ENCODE peak calls at places on chromosomes 5 and 9, in seven cellular contexts. One of them, this sample, is unnamed.

GRCh38 chr9:34519321-34520020 is 3.3 kb downstream of the ENHO start:
- DNase-seq in neural crest cell: no peak
- DNase-seq in HTR-8/SVneo: no peak
- DNase-seq in cardiac fibroblast: no peak
- DNase-seq in left cardiac atrium: no peak
- DNase-seq in stimulated activated CD4-positive, alpha-beta T cell treated with anti-CD3 and anti-CD28 coated beads, Interleukin-15, amount 100 ng/mL, for 1 hour: no peak
- DNase-seq in renal cortical epithelial cell: no peak
- DNase-seq in this sample: no peak

GRCh38 chr5:75667586-75667985 is 49.7 kb downstream of the POC5 start:
- DNase-seq in neural crest cell: no peak
- DNase-seq in HTR-8/SVneo: no peak
- DNase-seq in cardiac fibroblast: no peak
- DNase-seq in left cardiac atrium: no peak
- DNase-seq in stimulated activated CD4-positive, alpha-beta T cell treated with anti-CD3 and anti-CD28 coated beads, Interleukin-15, amount 100 ng/mL, for 1 hour: no peak
- DNase-seq in renal cortical epithelial cell: no peak
- DNase-seq in this sample: no peak

GRCh38 chr9:131609116-131609830 is 64.0 kb downstream of the PRRT1B start:
- DNase-seq in neural crest cell: no peak
- DNase-seq in HTR-8/SVneo: peak
- DNase-seq in cardiac fibroblast: peak
- DNase-seq in left cardiac atrium: peak
- DNase-seq in stimulated activated CD4-positive, alpha-beta T cell treated with anti-CD3 and anti-CD28 coated beads, Interleukin-15, amount 100 ng/mL, for 1 hour: no peak
- DNase-seq in renal cortical epithelial cell: peak
- DNase-seq in this sample: no peak

GRCh38 chr9:121984726-121985402 is 108.2 kb downstream of the TTLL11 start:
- DNase-seq in neural crest cell: no peak
- DNase-seq in HTR-8/SVneo: no peak
- DNase-seq in cardiac fibroblast: peak
- DNase-seq in left cardiac atrium: peak
- DNase-seq in stimulated activated CD4-positive, alpha-beta T cell treated with anti-CD3 and anti-CD28 coated beads, Interleukin-15, amount 100 ng/mL, for 1 hour: no peak
- DNase-seq in renal cortical epithelial cell: peak
- DNase-seq in this sample: no peak

GRCh38 chr5:3954633-3955032 is 359.0 kb downstream of the IRX1 start:
- DNase-seq in neural crest cell: no peak
- DNase-seq in HTR-8/SVneo: no peak
- DNase-seq in cardiac fibroblast: no peak
- DNase-seq in left cardiac atrium: no peak
- DNase-seq in stimulated activated CD4-positive, alpha-beta T cell treated with anti-CD3 and anti-CD28 coated beads, Interleukin-15, amount 100 ng/mL, for 1 hour: no peak
- DNase-seq in renal cortical epithelial cell: no peak
- DNase-seq in this sample: no peak

GRCh38 chr5:75051217-75051751 is 1.1 kb downstream of the GCNT4 start:
- DNase-seq in neural crest cell: no peak
- DNase-seq in HTR-8/SVneo: no peak
- DNase-seq in cardiac fibroblast: peak
- DNase-seq in left cardiac atrium: no peak
- DNase-seq in stimulated activated CD4-positive, alpha-beta T cell treated with anti-CD3 and anti-CD28 coated beads, Interleukin-15, amount 100 ng/mL, for 1 hour: no peak
- DNase-seq in renal cortical epithelial cell: no peak
- DNase-seq in this sample: no peak

GRCh38 chr9:35002623-35003022 is 13.1 kb downstream of the DNAJB5 start:
- DNase-seq in neural crest cell: no peak
- DNase-seq in HTR-8/SVneo: no peak
- DNase-seq in cardiac fibroblast: no peak
- DNase-seq in left cardiac atrium: no peak
- DNase-seq in stimulated activated CD4-positive, alpha-beta T cell treated with anti-CD3 and anti-CD28 coated beads, Interleukin-15, amount 100 ng/mL, for 1 hour: no peak
- DNase-seq in renal cortical epithelial cell: no peak
- DNase-seq in this sample: no peak

GRCh38 chr9:36074870-36075532 is 38.3 kb downstream of the RECK start:
- DNase-seq in neural crest cell: no peak
- DNase-seq in HTR-8/SVneo: no peak
- DNase-seq in cardiac fibroblast: peak
- DNase-seq in left cardiac atrium: peak
- DNase-seq in stimulated activated CD4-positive, alpha-beta T cell treated with anti-CD3 and anti-CD28 coated beads, Interleukin-15, amount 100 ng/mL, for 1 hour: no peak
- DNase-seq in renal cortical epithelial cell: peak
- DNase-seq in this sample: no peak

GRCh38 chr5:142287096-142287972 is 37.5 kb downstream of the SPRY4 start:
- DNase-seq in neural crest cell: no peak
- DNase-seq in HTR-8/SVneo: no peak
- DNase-seq in cardiac fibroblast: no peak
- DNase-seq in left cardiac atrium: no peak
- DNase-seq in stimulated activated CD4-positive, alpha-beta T cell treated with anti-CD3 and anti-CD28 coated beads, Interleukin-15, amount 100 ng/mL, for 1 hour: no peak
- DNase-seq in renal cortical epithelial cell: no peak
- DNase-seq in this sample: no peak

GRCh38 chr9:93585695-93586094 is 9.3 kb downstream of the PHF2 start:
- DNase-seq in neural crest cell: no peak
- DNase-seq in HTR-8/SVneo: no peak
- DNase-seq in cardiac fibroblast: no peak
- DNase-seq in left cardiac atrium: no peak
- DNase-seq in stimulated activated CD4-positive, alpha-beta T cell treated with anti-CD3 and anti-CD28 coated beads, Interleukin-15, amount 100 ng/mL, for 1 hour: no peak
- DNase-seq in renal cortical epithelial cell: no peak
- DNase-seq in this sample: no peak

GRCh38 chr5:112146323-112146848 is 272.7 kb downstream of the EPB41L4A start:
- DNase-seq in neural crest cell: no peak
- DNase-seq in HTR-8/SVneo: no peak
- DNase-seq in cardiac fibroblast: peak
- DNase-seq in left cardiac atrium: no peak
- DNase-seq in stimulated activated CD4-positive, alpha-beta T cell treated with anti-CD3 and anti-CD28 coated beads, Interleukin-15, amount 100 ng/mL, for 1 hour: no peak
- DNase-seq in renal cortical epithelial cell: peak
- DNase-seq in this sample: no peak

GRCh38 chr9:90801175-90801506 is 478 bp upstream of the SYK start:
- DNase-seq in neural crest cell: no peak
- DNase-seq in HTR-8/SVneo: no peak
- DNase-seq in cardiac fibroblast: no peak
- DNase-seq in left cardiac atrium: no peak
- DNase-seq in stimulated activated CD4-positive, alpha-beta T cell treated with anti-CD3 and anti-CD28 coated beads, Interleukin-15, amount 100 ng/mL, for 1 hour: no peak
- DNase-seq in renal cortical epithelial cell: no peak
- DNase-seq in this sample: peak

GRCh38 chr9:123607987-123608565 is 252.1 kb downstream of the CRB2 start:
- DNase-seq in neural crest cell: no peak
- DNase-seq in HTR-8/SVneo: no peak
- DNase-seq in cardiac fibroblast: no peak
- DNase-seq in left cardiac atrium: no peak
- DNase-seq in stimulated activated CD4-positive, alpha-beta T cell treated with anti-CD3 and anti-CD28 coated beads, Interleukin-15, amount 100 ng/mL, for 1 hour: no peak
- DNase-seq in renal cortical epithelial cell: no peak
- DNase-seq in this sample: no peak

GRCh38 chr9:105251733-105252404 is 7.4 kb downstream of the SLC44A1 start:
- DNase-seq in neural crest cell: no peak
- DNase-seq in HTR-8/SVneo: no peak
- DNase-seq in cardiac fibroblast: no peak
- DNase-seq in left cardiac atrium: no peak
- DNase-seq in stimulated activated CD4-positive, alpha-beta T cell treated with anti-CD3 and anti-CD28 coated beads, Interleukin-15, amount 100 ng/mL, for 1 hour: no peak
- DNase-seq in renal cortical epithelial cell: no peak
- DNase-seq in this sample: no peak

GRCh38 chr5:1793966-1794895 is 5.4 kb downstream of the MRPL36 start:
- DNase-seq in neural crest cell: no peak
- DNase-seq in HTR-8/SVneo: peak
- DNase-seq in cardiac fibroblast: peak
- DNase-seq in left cardiac atrium: no peak
- DNase-seq in stimulated activated CD4-positive, alpha-beta T cell treated with anti-CD3 and anti-CD28 coated beads, Interleukin-15, amount 100 ng/mL, for 1 hour: no peak
- DNase-seq in renal cortical epithelial cell: peak
- DNase-seq in this sample: no peak

GRCh38 chr5:169874626-169875025 is 105.7 kb downstream of the INSYN2B start:
- DNase-seq in neural crest cell: no peak
- DNase-seq in HTR-8/SVneo: no peak
- DNase-seq in cardiac fibroblast: no peak
- DNase-seq in left cardiac atrium: no peak
- DNase-seq in stimulated activated CD4-positive, alpha-beta T cell treated with anti-CD3 and anti-CD28 coated beads, Interleukin-15, amount 100 ng/mL, for 1 hour: no peak
- DNase-seq in renal cortical epithelial cell: no peak
- DNase-seq in this sample: no peak

GRCh38 chr5:169945831-169946261 is 34.4 kb downstream of the INSYN2B start:
- DNase-seq in neural crest cell: peak
- DNase-seq in HTR-8/SVneo: peak
- DNase-seq in cardiac fibroblast: peak
- DNase-seq in left cardiac atrium: peak
- DNase-seq in stimulated activated CD4-positive, alpha-beta T cell treated with anti-CD3 and anti-CD28 coated beads, Interleukin-15, amount 100 ng/mL, for 1 hour: no peak
- DNase-seq in renal cortical epithelial cell: peak
- DNase-seq in this sample: no peak

GRCh38 chr9:129525781-129526180 is 95.1 kb downstream of the C9orf50 start:
- DNase-seq in neural crest cell: no peak
- DNase-seq in HTR-8/SVneo: no peak
- DNase-seq in cardiac fibroblast: no peak
- DNase-seq in left cardiac atrium: no peak
- DNase-seq in stimulated activated CD4-positive, alpha-beta T cell treated with anti-CD3 and anti-CD28 coated beads, Interleukin-15, amount 100 ng/mL, for 1 hour: no peak
- DNase-seq in renal cortical epithelial cell: no peak
- DNase-seq in this sample: no peak

GRCh38 chr5:175718401-175719108 is 60.7 kb downstream of the HRH2 start:
- DNase-seq in neural crest cell: peak
- DNase-seq in HTR-8/SVneo: peak
- DNase-seq in cardiac fibroblast: peak
- DNase-seq in left cardiac atrium: peak
- DNase-seq in stimulated activated CD4-positive, alpha-beta T cell treated with anti-CD3 and anti-CD28 coated beads, Interleukin-15, amount 100 ng/mL, for 1 hour: peak
- DNase-seq in renal cortical epithelial cell: no peak
- DNase-seq in this sample: peak

GRCh38 chr9:6068983-6069382 is 53.6 kb upstream of the RANBP6 start:
- DNase-seq in neural crest cell: no peak
- DNase-seq in HTR-8/SVneo: no peak
- DNase-seq in cardiac fibroblast: no peak
- DNase-seq in left cardiac atrium: no peak
- DNase-seq in stimulated activated CD4-positive, alpha-beta T cell treated with anti-CD3 and anti-CD28 coated beads, Interleukin-15, amount 100 ng/mL, for 1 hour: no peak
- DNase-seq in renal cortical epithelial cell: peak
- DNase-seq in this sample: no peak

GRCh38 chr5:15241216-15241821 is 258.7 kb upstream of the FBXL7 start:
- DNase-seq in neural crest cell: no peak
- DNase-seq in HTR-8/SVneo: no peak
- DNase-seq in cardiac fibroblast: peak
- DNase-seq in left cardiac atrium: no peak
- DNase-seq in stimulated activated CD4-positive, alpha-beta T cell treated with anti-CD3 and anti-CD28 coated beads, Interleukin-15, amount 100 ng/mL, for 1 hour: no peak
- DNase-seq in renal cortical epithelial cell: no peak
- DNase-seq in this sample: no peak

GRCh38 chr5:74560245-74560644 is 80.3 kb downstream of the ENC1 start:
- DNase-seq in neural crest cell: no peak
- DNase-seq in HTR-8/SVneo: no peak
- DNase-seq in cardiac fibroblast: no peak
- DNase-seq in left cardiac atrium: no peak
- DNase-seq in stimulated activated CD4-positive, alpha-beta T cell treated with anti-CD3 and anti-CD28 coated beads, Interleukin-15, amount 100 ng/mL, for 1 hour: no peak
- DNase-seq in renal cortical epithelial cell: no peak
- DNase-seq in this sample: no peak

GRCh38 chr9:136059321-136059791 is 35.7 kb downstream of the NACC2 start:
- DNase-seq in neural crest cell: no peak
- DNase-seq in HTR-8/SVneo: no peak
- DNase-seq in cardiac fibroblast: no peak
- DNase-seq in left cardiac atrium: no peak
- DNase-seq in stimulated activated CD4-positive, alpha-beta T cell treated with anti-CD3 and anti-CD28 coated beads, Interleukin-15, amount 100 ng/mL, for 1 hour: no peak
- DNase-seq in renal cortical epithelial cell: no peak
- DNase-seq in this sample: no peak

GRCh38 chr5:95087819-95088317 is 197.0 kb downstream of the MCTP1 start:
- DNase-seq in neural crest cell: no peak
- DNase-seq in HTR-8/SVneo: no peak
- DNase-seq in cardiac fibroblast: peak
- DNase-seq in left cardiac atrium: peak
- DNase-seq in stimulated activated CD4-positive, alpha-beta T cell treated with anti-CD3 and anti-CD28 coated beads, Interleukin-15, amount 100 ng/mL, for 1 hour: no peak
- DNase-seq in renal cortical epithelial cell: peak
- DNase-seq in this sample: no peak

GRCh38 chr5:133777951-133778350 is 165.6 kb upstream of the FSTL4 start:
- DNase-seq in neural crest cell: no peak
- DNase-seq in HTR-8/SVneo: no peak
- DNase-seq in cardiac fibroblast: no peak
- DNase-seq in left cardiac atrium: no peak
- DNase-seq in stimulated activated CD4-positive, alpha-beta T cell treated with anti-CD3 and anti-CD28 coated beads, Interleukin-15, amount 100 ng/mL, for 1 hour: no peak
- DNase-seq in renal cortical epithelial cell: no peak
- DNase-seq in this sample: no peak

GRCh38 chr9:10613413-10613812 is 611 bp upstream of the PTPRD start:
- DNase-seq in neural crest cell: no peak
- DNase-seq in HTR-8/SVneo: no peak
- DNase-seq in cardiac fibroblast: no peak
- DNase-seq in left cardiac atrium: no peak
- DNase-seq in stimulated activated CD4-positive, alpha-beta T cell treated with anti-CD3 and anti-CD28 coated beads, Interleukin-15, amount 100 ng/mL, for 1 hour: no peak
- DNase-seq in renal cortical epithelial cell: no peak
- DNase-seq in this sample: no peak

GRCh38 chr5:171405615-171406014 is 13.8 kb upstream of the FGF18 start:
- DNase-seq in neural crest cell: no peak
- DNase-seq in HTR-8/SVneo: no peak
- DNase-seq in cardiac fibroblast: peak
- DNase-seq in left cardiac atrium: no peak
- DNase-seq in stimulated activated CD4-positive, alpha-beta T cell treated with anti-CD3 and anti-CD28 coated beads, Interleukin-15, amount 100 ng/mL, for 1 hour: no peak
- DNase-seq in renal cortical epithelial cell: peak
- DNase-seq in this sample: no peak

GRCh38 chr5:1511651-1512540 is 11.9 kb downstream of the LPCAT1 start:
- DNase-seq in neural crest cell: no peak
- DNase-seq in HTR-8/SVneo: peak
- DNase-seq in cardiac fibroblast: peak
- DNase-seq in left cardiac atrium: peak
- DNase-seq in stimulated activated CD4-positive, alpha-beta T cell treated with anti-CD3 and anti-CD28 coated beads, Interleukin-15, amount 100 ng/mL, for 1 hour: peak
- DNase-seq in renal cortical epithelial cell: peak
- DNase-seq in this sample: no peak

GRCh38 chr5:87410941-87411340 is 1.8 kb downstream of the CCNH start:
- DNase-seq in neural crest cell: no peak
- DNase-seq in HTR-8/SVneo: no peak
- DNase-seq in cardiac fibroblast: peak
- DNase-seq in left cardiac atrium: no peak
- DNase-seq in stimulated activated CD4-positive, alpha-beta T cell treated with anti-CD3 and anti-CD28 coated beads, Interleukin-15, amount 100 ng/mL, for 1 hour: no peak
- DNase-seq in renal cortical epithelial cell: peak
- DNase-seq in this sample: no peak

GRCh38 chr9:91255327-91255726 is 106.4 kb downstream of the AUH start:
- DNase-seq in neural crest cell: no peak
- DNase-seq in HTR-8/SVneo: no peak
- DNase-seq in cardiac fibroblast: no peak
- DNase-seq in left cardiac atrium: no peak
- DNase-seq in stimulated activated CD4-positive, alpha-beta T cell treated with anti-CD3 and anti-CD28 coated beads, Interleukin-15, amount 100 ng/mL, for 1 hour: no peak
- DNase-seq in renal cortical epithelial cell: no peak
- DNase-seq in this sample: no peak

GRCh38 chr5:129398279-129398678 is 61.8 kb upstream of the ADAMTS19 start:
- DNase-seq in neural crest cell: no peak
- DNase-seq in HTR-8/SVneo: no peak
- DNase-seq in cardiac fibroblast: no peak
- DNase-seq in left cardiac atrium: no peak
- DNase-seq in stimulated activated CD4-positive, alpha-beta T cell treated with anti-CD3 and anti-CD28 coated beads, Interleukin-15, amount 100 ng/mL, for 1 hour: no peak
- DNase-seq in renal cortical epithelial cell: no peak
- DNase-seq in this sample: no peak

GRCh38 chr9:97559111-97559514 is 57.6 kb downstream of the TMOD1 start:
- DNase-seq in neural crest cell: no peak
- DNase-seq in HTR-8/SVneo: no peak
- DNase-seq in cardiac fibroblast: no peak
- DNase-seq in left cardiac atrium: no peak
- DNase-seq in stimulated activated CD4-positive, alpha-beta T cell treated with anti-CD3 and anti-CD28 coated beads, Interleukin-15, amount 100 ng/mL, for 1 hour: no peak
- DNase-seq in renal cortical epithelial cell: peak
- DNase-seq in this sample: no peak

GRCh38 chr5:10355071-10355889 is 1.8 kb downstream of the MARCHF6 start:
- DNase-seq in neural crest cell: no peak
- DNase-seq in HTR-8/SVneo: no peak
- DNase-seq in cardiac fibroblast: peak
- DNase-seq in left cardiac atrium: no peak
- DNase-seq in stimulated activated CD4-positive, alpha-beta T cell treated with anti-CD3 and anti-CD28 coated beads, Interleukin-15, amount 100 ng/mL, for 1 hour: no peak
- DNase-seq in renal cortical epithelial cell: no peak
- DNase-seq in this sample: no peak

GRCh38 chr5:165201364-165202143 is 1696.1 kb downstream of the MAT2B start:
- DNase-seq in neural crest cell: no peak
- DNase-seq in HTR-8/SVneo: no peak
- DNase-seq in cardiac fibroblast: no peak
- DNase-seq in left cardiac atrium: no peak
- DNase-seq in stimulated activated CD4-positive, alpha-beta T cell treated with anti-CD3 and anti-CD28 coated beads, Interleukin-15, amount 100 ng/mL, for 1 hour: no peak
- DNase-seq in renal cortical epithelial cell: peak
- DNase-seq in this sample: no peak

GRCh38 chr9:124652203-124652992 is 118.7 kb downstream of the NR6A1 start:
- DNase-seq in neural crest cell: no peak
- DNase-seq in HTR-8/SVneo: peak
- DNase-seq in cardiac fibroblast: peak
- DNase-seq in left cardiac atrium: no peak
- DNase-seq in stimulated activated CD4-positive, alpha-beta T cell treated with anti-CD3 and anti-CD28 coated beads, Interleukin-15, amount 100 ng/mL, for 1 hour: no peak
- DNase-seq in renal cortical epithelial cell: peak
- DNase-seq in this sample: no peak

GRCh38 chr5:174329738-174330137 is 284.2 kb downstream of the NSG2 start:
- DNase-seq in neural crest cell: no peak
- DNase-seq in HTR-8/SVneo: no peak
- DNase-seq in cardiac fibroblast: no peak
- DNase-seq in left cardiac atrium: no peak
- DNase-seq in stimulated activated CD4-positive, alpha-beta T cell treated with anti-CD3 and anti-CD28 coated beads, Interleukin-15, amount 100 ng/mL, for 1 hour: no peak
- DNase-seq in renal cortical epithelial cell: no peak
- DNase-seq in this sample: no peak

GRCh38 chr9:98775831-98776441 is 20.4 kb downstream of the ANKS6 start:
- DNase-seq in neural crest cell: peak
- DNase-seq in HTR-8/SVneo: peak
- DNase-seq in cardiac fibroblast: peak
- DNase-seq in left cardiac atrium: no peak
- DNase-seq in stimulated activated CD4-positive, alpha-beta T cell treated with anti-CD3 and anti-CD28 coated beads, Interleukin-15, amount 100 ng/mL, for 1 hour: no peak
- DNase-seq in renal cortical epithelial cell: peak
- DNase-seq in this sample: peak

GRCh38 chr5:2542821-2543220 is 208.7 kb downstream of the IRX2 start:
- DNase-seq in neural crest cell: no peak
- DNase-seq in HTR-8/SVneo: no peak
- DNase-seq in cardiac fibroblast: no peak
- DNase-seq in left cardiac atrium: no peak
- DNase-seq in stimulated activated CD4-positive, alpha-beta T cell treated with anti-CD3 and anti-CD28 coated beads, Interleukin-15, amount 100 ng/mL, for 1 hour: no peak
- DNase-seq in renal cortical epithelial cell: no peak
- DNase-seq in this sample: no peak